ENCODE peak calls at places on chromosomes 3 and 15, in eight cellular contexts. C, R, L, J, Z, D, F and X are unnamed samples.
A peak's percentile ranks its signal among the peaks of the same experiment; 100 is the strongest.

GRCh38 chr3:152480282-152480953 is 211.7 kb downstream of the MBNL1 start:
- DNase-seq in C (no peak), R (no peak), L (no peak), J (no peak), Z (no peak), D (no peak), F (no peak), X (no peak)

GRCh38 chr3:186260726-186261125 is 101.3 kb downstream of the DGKG start:
- DNase-seq in C (no peak), R (no peak), L (no peak), J (no peak), Z (no peak), D (no peak), F (no peak), X (peak; percentile 28)

GRCh38 chr3:156605686-156606605 is 51.0 kb upstream of the SSR3 start:
- DNase-seq in C (peak; percentile 42), R (no peak), L (peak; percentile 29), J (peak; percentile 34), Z (no peak), D (peak; percentile 40), F (peak; percentile 86), X (no peak)

GRCh38 chr15:70437882-70438331 is 325.5 kb downstream of the UACA start:
- DNase-seq in C (no peak), R (no peak), L (no peak), J (no peak), Z (no peak), D (peak; percentile 81), F (peak; percentile 62), X (peak; percentile 93)

GRCh38 chr3:176919836-176920760 is 277.2 kb downstream of the TBL1XR1 start:
- DNase-seq in C (no peak), R (no peak), L (peak; percentile 20), J (peak; percentile 42), Z (no peak), D (peak; percentile 53), F (no peak), X (no peak)

GRCh38 chr3:72052841-72053409 is 268.0 kb upstream of the PROK2 start:
- DNase-seq in C (no peak), R (no peak), L (no peak), J (no peak), Z (no peak), D (peak; percentile 7), F (no peak), X (no peak)

GRCh38 chr3:115960799-115961198 is 337.5 kb downstream of the GAP43 start:
- DNase-seq in C (no peak), R (no peak), L (no peak), J (no peak), Z (no peak), D (no peak), F (no peak), X (no peak)

GRCh38 chr3:76949033-76949432 is 90.9 kb upstream of the ROBO2 start:
- DNase-seq in C (no peak), R (no peak), L (no peak), J (no peak), Z (no peak), D (no peak), F (no peak), X (no peak)

GRCh38 chr3:11770105-11770476 is 76.6 kb downstream of the TAMM41 start:
- DNase-seq in C (no peak), R (peak; percentile 17), L (no peak), J (no peak), Z (no peak), D (no peak), F (no peak), X (no peak)

GRCh38 chr3:14862303-14862660 is 43.5 kb downstream of the FGD5 start:
- DNase-seq in C (no peak), R (no peak), L (no peak), J (no peak), Z (no peak), D (no peak), F (no peak), X (no peak)

GRCh38 chr15:77574521-77575202 is 58.0 kb downstream of the LINGO1 start:
- DNase-seq in C (no peak), R (no peak), L (no peak), J (no peak), Z (no peak), D (no peak), F (no peak), X (no peak)

GRCh38 chr15:52095597-52096262 is 16.8 kb downstream of the BCL2L10 start:
- DNase-seq in C (no peak), R (no peak), L (no peak), J (peak; percentile 92), Z (no peak), D (peak; percentile 98), F (no peak), X (no peak)

GRCh38 chr3:172832983-172833382 is 82.5 kb downstream of the ECT2 start:
- DNase-seq in C (no peak), R (no peak), L (no peak), J (no peak), Z (no peak), D (no peak), F (no peak), X (no peak)

GRCh38 chr3:134988666-134989065 is 193.6 kb downstream of the EPHB1 start:
- DNase-seq in C (no peak), R (no peak), L (no peak), J (no peak), Z (no peak), D (no peak), F (no peak), X (no peak)

GRCh38 chr15:62644874-62645755 is 397.4 kb upstream of the TPM1 start:
- DNase-seq in C (no peak), R (no peak), L (no peak), J (no peak), Z (no peak), D (no peak), F (no peak), X (peak; percentile 78)

GRCh38 chr3:31377045-31377642 is 155.6 kb upstream of the STT3B start:
- DNase-seq in C (no peak), R (no peak), L (peak; percentile 18), J (peak; percentile 74), Z (peak; percentile 95), D (peak; percentile 93), F (no peak), X (no peak)

GRCh38 chr15:74040115-74040850 is 42.1 kb downstream of the GOLGA6A start:
- DNase-seq in C (peak; percentile 76), R (no peak), L (no peak), J (peak; percentile 40), Z (no peak), D (peak; percentile 48), F (peak; percentile 63), X (no peak)

GRCh38 chr3:155356594-155357370 is 63.3 kb upstream of the STRIT1 start:
- DNase-seq in C (no peak), R (no peak), L (no peak), J (no peak), Z (no peak), D (no peak), F (peak; percentile 78), X (peak; percentile 8)
- TF ChIP-seq CTCF in C (peak; percentile 29), R (no peak), L (no peak), J (no peak), Z (no peak), D (no peak), F (peak; percentile 74), X (no peak)

GRCh38 chr3:123694377-123695147 is 109.7 kb upstream of the HACD2 start:
- DNase-seq in C (peak; percentile 32), R (no peak), L (no peak), J (peak; percentile 21), Z (no peak), D (no peak), F (no peak), X (no peak)
- H3K27ac ChIP-seq in C (peak overlapping the region; percentile 74), R (peak overlapping the region; percentile 46), L (no peak overlapping the region), J (no peak overlapping the region), Z (no peak overlapping the region), D (no peak overlapping the region), F (peak overlapping the region; percentile 58), X (no peak overlapping the region)

DNA sequence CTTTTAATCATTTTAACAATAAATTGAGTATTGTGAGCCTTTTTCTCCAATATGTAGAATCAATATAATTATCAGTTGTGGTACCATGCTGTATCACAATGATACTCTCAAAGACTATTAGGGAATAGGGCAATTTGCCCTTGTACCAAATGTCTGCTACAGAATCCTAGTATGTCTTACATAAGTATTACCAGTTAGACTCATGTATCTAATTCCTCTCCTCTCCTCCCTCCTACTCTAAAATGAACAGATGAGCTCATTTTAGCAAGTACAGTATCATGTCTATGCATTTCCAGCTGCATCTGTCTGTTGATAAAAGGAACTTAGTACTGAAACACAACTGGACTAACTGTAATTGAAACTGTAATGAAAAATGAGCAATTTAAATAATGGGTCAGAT is 124.3 kb upstream of the ATP11B start:
- DNase-seq in C (no peak), R (no peak), L (no peak), J (no peak), Z (no peak), D (peak; percentile 56), F (no peak), X (no peak)
- H3K27me3 ChIP-seq in C (peaks cover 23% of the 10 kb centered on the region), R (no peaks in the 10 kb centered on the region), L (no peaks in the 10 kb centered on the region), J (peaks cover 5% of the 10 kb centered on the region), Z (no peaks in the 10 kb centered on the region), D (no peaks in the 10 kb centered on the region), F (no peaks in the 10 kb centered on the region), X (peaks cover 78% of the 10 kb centered on the region)

GRCh38 chr3:139940622-139941021 is 5.6 kb downstream of the CLSTN2 start:
- DNase-seq in C (peak; percentile 17), R (no peak), L (no peak), J (no peak), Z (no peak), D (no peak), F (no peak), X (no peak)

GRCh38 chr3:139935866-139936817 is 1.2 kb downstream of the CLSTN2 start:
- DNase-seq in C (peak; percentile 12), R (peak; percentile 11), L (peak; percentile 43), J (no peak), Z (no peak), D (peak; percentile 20), F (peak; percentile 73), X (peak; percentile 53)

GRCh38 chr3:139935071-139935865 is at the start of gene CLSTN2:
- DNase-seq in C (peak; percentile 64), R (peak; percentile 17), L (peak; percentile 71), J (no peak), Z (no peak), D (peak; percentile 59), F (peak; percentile 89), X (peak; percentile 78)

GRCh38 chr3:139939681-139940190 is 4.8 kb downstream of the CLSTN2 start:
- DNase-seq in C (no peak), R (no peak), L (no peak), J (no peak), Z (no peak), D (no peak), F (no peak), X (no peak)

DNA sequence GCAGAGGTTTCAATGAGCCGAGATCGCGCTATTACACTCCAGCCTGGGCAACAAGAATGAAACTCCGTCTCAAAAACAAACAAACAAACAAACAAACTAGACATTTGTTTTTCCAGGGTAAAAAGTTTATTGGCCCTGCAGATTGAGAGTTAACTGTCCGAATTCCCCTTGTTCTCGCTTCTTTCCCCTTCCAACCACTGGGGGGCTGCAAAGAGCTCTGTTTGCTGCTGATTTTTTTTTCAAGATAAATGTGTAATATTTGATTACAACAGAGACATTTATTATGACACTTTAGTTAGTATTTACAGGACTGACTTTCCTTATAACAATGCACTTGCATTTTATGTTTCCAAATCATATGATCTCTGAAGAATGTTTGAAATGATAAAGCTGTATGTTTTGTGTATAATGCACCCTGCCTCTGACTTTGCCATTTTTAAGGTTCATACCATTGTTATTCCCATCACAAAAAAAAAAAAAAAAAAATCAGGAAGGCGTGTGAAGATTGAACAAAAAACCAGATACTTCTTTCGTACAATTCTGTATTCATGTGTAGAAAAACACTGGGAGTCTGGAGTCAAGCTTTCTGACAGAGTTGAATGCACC is 2.8 kb downstream of the CLSTN2 start:
- DNase-seq in C (peak; percentile 47), R (no peak), L (peak; percentile 21), J (peak; percentile 34), Z (peak; percentile 19), D (peak; percentile 31), F (peak; percentile 74), X (peak; percentile 44)
- TF ChIP-seq CTCF in C (peak; percentile 78), R (peak; percentile 52), L (peak; percentile 62), J (peak; percentile 59), Z (peak; percentile 76), D (peak; percentile 82), F (peak; percentile 88), X (peak; percentile 58)